ENCODE peak calls at places on chromosomes 16 and 17, in ten cellular contexts. C is A549, B is body of pancreas, J is cardiac fibroblast, S is GM23338, D is cardiac muscle cell, G is colonic mucosa, E is IMR-90, L is spleen, Y is kidney epithelial cell. N is an unnamed sample.

GRCh38 chr17:63246344-63246743 is 199.8 kb downstream of the CYB561 start:
- DNase-seq in C (no peak), B (no peak), J (peak; percentile 31), S (no peak), D (peak; percentile 29), G (no peak), E (peak; percentile 52), L (no peak), Y (no peak), N (no peak)

GRCh38 chr17:78915872-78916632 is 9.1 kb downstream of the TIMP2 start:
- DNase-seq in C (peak; percentile 74), B (peak; percentile 34), J (peak; percentile 79), S (no peak), D (peak; percentile 82), G (peak; percentile 53), E (no peak), L (peak; percentile 88), Y (no peak), N (peak; percentile 65)

GRCh38 chr17:83036193-83036592 is 43.2 kb upstream of the METRNL start:
- DNase-seq in C (no peak), B (no peak), J (no peak), S (no peak), D (no peak), G (no peak), E (no peak), L (no peak), Y (no peak), N (no peak)

GRCh38 chr17:15909481-15909991 is 35.4 kb upstream of the ADORA2B start:
- DNase-seq in C (peak; percentile 82), B (no peak), J (peak; percentile 37), S (peak; percentile 21), D (no peak), G (no peak), E (no peak), L (no peak), Y (no peak), N (no peak)

GRCh38 chr16:31131841-31132271 is 3.7 kb downstream of the PRSS8 start:
- DNase-seq in C (no peak), B (no peak), J (no peak), S (no peak), D (no peak), G (peak; percentile 88), E (no peak), L (no peak), Y (no peak), N (no peak)

GRCh38 chr16:46743232-46743719 is 4.9 kb downstream of the MYLK3 start:
- DNase-seq in C (no peak), B (no peak), J (peak; percentile 82), S (peak; percentile 58), D (peak; percentile 82), G (no peak), E (peak; percentile 28), L (peak; percentile 84), Y (no peak), N (peak; percentile 76)

GRCh38 chr16:58243528-58244004 is 45.7 kb upstream of the CSNK2A2 start:
- DNase-seq in C (no peak), B (peak; percentile 42), J (no peak), S (peak; percentile 38), D (no peak), G (no peak), E (no peak), L (no peak), Y (no peak), N (no peak)

GRCh38 chr16:26981266-26981938 is 85.3 kb upstream of the C16orf82 start:
- DNase-seq in C (no peak), B (no peak), J (peak; percentile 12), S (no peak), D (peak; percentile 5), G (no peak), E (peak; percentile 93), L (no peak), Y (no peak), N (peak; percentile 87)

GRCh38 chr16:48117217-48118105 is 38.3 kb downstream of the ABCC12 start:
- DNase-seq in C (peak; percentile 81), B (peak; percentile 52), J (peak; percentile 52), S (peak; percentile 87), D (peak; percentile 72), G (peak; percentile 29), E (no peak), L (peak; percentile 82), Y (no peak), N (peak; percentile 65)

GRCh38 chr17:74978240-74978639 is 5.7 kb upstream of the HID1 start:
- DNase-seq in C (no peak), B (no peak), J (no peak), S (no peak), D (no peak), G (no peak), E (no peak), L (no peak), Y (no peak), N (no peak)

GRCh38 chr17:32275060-32276042 is 9.7 kb downstream of the RHBDL3 start:
- DNase-seq in C (peak; percentile 84), B (no peak), J (peak; percentile 65), S (peak; percentile 72), D (peak; percentile 74), G (no peak), E (peak; percentile 90), L (no peak), Y (peak; percentile 67), N (peak; percentile 68)

GRCh38 chr16:85862476-85863383 is 36.2 kb upstream of the IRF8 start:
- DNase-seq in C (no peak), B (no peak), J (no peak), S (no peak), D (no peak), G (peak; percentile 12), E (no peak), L (no peak), Y (no peak), N (no peak)

GRCh38 chr16:66656547-66656946 is 40.0 kb downstream of the CMTM4 start:
- DNase-seq in C (no peak), B (no peak), J (no peak), S (no peak), D (no peak), G (no peak), E (peak; percentile 38), L (no peak), Y (no peak), N (no peak)

GRCh38 chr17:2071421-2072281 is 16.7 kb downstream of the HIC1 start:
- DNase-seq in C (no peak), B (no peak), J (peak; percentile 86), S (no peak), D (peak; percentile 80), G (peak; percentile 52), E (peak; percentile 93), L (peak; percentile 81), Y (no peak), N (peak; percentile 86)

GRCh38 chr17:74429604-74430384 is 2.1 kb upstream of the GPRC5C start:
- DNase-seq in C (no peak), B (peak; percentile 77), J (no peak), S (peak; percentile 41), D (no peak), G (peak; percentile 69), E (no peak), L (no peak), Y (no peak), N (no peak)

GRCh38 chr17:58534901-58535421 is 20.5 kb upstream of the MTMR4 start:
- DNase-seq in C (peak; percentile 59), B (no peak), J (peak; percentile 47), S (no peak), D (peak; percentile 67), G (no peak), E (peak; percentile 61), L (peak; percentile 21), Y (no peak), N (peak; percentile 72)

GRCh38 chr17:5832886-5833285 is 237.3 kb upstream of the WSCD1 start:
- DNase-seq in C (peak; percentile 62), B (no peak), J (peak; percentile 2), S (peak; percentile 84), D (peak; percentile 10), G (no peak), E (peak; percentile 83), L (no peak), Y (peak; percentile 75), N (peak; percentile 76)

GRCh38 chr17:20266806-20267458 is 200.4 kb downstream of the LGALS9B start:
- DNase-seq in C (no peak), B (no peak), J (peak; percentile 29), S (no peak), D (peak; percentile 49), G (no peak), E (peak; percentile 91), L (no peak), Y (peak; percentile 9), N (peak; percentile 74)

GRCh38 chr16:59090501-59090900 is 356.4 kb upstream of the GOT2 start:
- DNase-seq in C (no peak), B (no peak), J (no peak), S (peak; percentile 10), D (no peak), G (no peak), E (no peak), L (no peak), Y (no peak), N (no peak)

DNA sequence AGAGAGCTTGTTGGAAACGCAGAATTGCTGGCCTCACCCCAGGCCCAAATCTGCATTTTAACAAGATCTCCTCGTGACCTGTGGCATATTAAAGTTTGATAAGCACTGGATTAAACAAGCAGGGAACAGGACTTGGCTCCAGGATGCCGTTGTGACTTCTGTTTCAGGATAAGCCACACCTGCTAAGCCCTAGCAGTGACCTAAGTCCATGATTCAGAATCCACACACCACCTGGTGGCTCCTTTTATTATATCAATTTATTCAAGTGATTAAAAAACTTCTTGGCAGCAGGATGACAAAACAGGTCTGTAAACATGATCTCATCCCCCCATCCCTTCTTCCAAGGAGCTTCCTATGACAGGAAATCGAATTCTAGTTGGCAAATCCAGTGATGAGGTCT is 9.1 kb downstream of the NAGPA start:
- DNase-seq in C (peak; percentile 75), B (peak; percentile 70), J (no peak), S (peak; percentile 48), D (no peak), G (peak; percentile 57), E (no peak), L (no peak), Y (no peak), N (peak; percentile 18)
- TF ChIP-seq CTCF in C (peak; percentile 42), B (peak; percentile 64), J (peak; percentile 3), S (peak; percentile 30), D (no peak), G (peak; percentile 17), E (no peak), L (no peak), Y (no peak), N (no peak)

GRCh38 chr17:68292689-68293040 is 1.4 kb downstream of the ARSG start:
- DNase-seq in C (no peak), B (no peak), J (no peak), S (no peak), D (no peak), G (no peak), E (no peak), L (no peak), Y (no peak), N (no peak)
- H3K4me3 ChIP-seq in C (peak overlapping the region; percentile 88), B (no peak overlapping the region), J (no peak overlapping the region), S (peak overlapping the region; percentile 86), D (peak overlapping the region; percentile 83), G (peak overlapping the region; percentile 58), E (no peak overlapping the region), L (peak overlapping the region; percentile 86), Y (no peak overlapping the region), N (no peak overlapping the region)

GRCh38 chr17:7437369-7437863 is 1.9 kb upstream of the FGF11 start:
- DNase-seq in C (no peak), B (no peak), J (no peak), S (no peak), D (no peak), G (no peak), E (no peak), L (no peak), Y (no peak), N (no peak)
- TF ChIP-seq CTCF in C (no peak), B (no peak), J (no peak), S (no peak), D (no peak), G (no peak), E (no peak), L (no peak), Y (no peak), N (no peak)

GRCh38 chr17:81049372-81049911 is 14.5 kb downstream of the BAIAP2 start:
- DNase-seq in C (no peak), B (no peak), J (no peak), S (no peak), D (no peak), G (no peak), E (no peak), L (no peak), Y (no peak), N (no peak)
- H3K4me3 ChIP-seq in C (no peak overlapping the region), B (no peak overlapping the region), J (no peak overlapping the region), S (no peak overlapping the region), D (no peak overlapping the region), G (no peak overlapping the region), E (no peak overlapping the region), L (no peak overlapping the region), Y (no peak overlapping the region), N (no peak overlapping the region)